ENCODE peak calls at places on chromosome 22, in eight cellular contexts. One of them, this sample, is unnamed.

GRCh38 chr22:26646158-26646557 is 11.2 kb upstream of the MIAT start:
- DNase-seq in spleen: no peak
- DNase-seq in activated CD4-positive, CD25-positive, alpha-beta regulatory T cell treated with anti-CD3 and anti-CD28 coated beads, Interleukin-2, amount 50 U/mL, for 72 hours: no peak
- DNase-seq in non-pigmented ciliary epithelial cell: no peak
- DNase-seq in skeletal muscle cell: no peak
- DNase-seq in cerebellar cortex: no peak
- DNase-seq in substantia nigra: no peak
- DNase-seq in GF-D8: no peak
- DNase-seq in this sample: no peak

GRCh38 chr22:39130152-39130704 is 22.3 kb downstream of the CBX7 start:
- DNase-seq in non-pigmented ciliary epithelial cell: no peak
- DNase-seq in activated CD4-positive, CD25-positive, alpha-beta regulatory T cell treated with anti-CD3 and anti-CD28 coated beads, Interleukin-2, amount 50 U/mL, for 72 hours: no peak
- DNase-seq in GF-D8: no peak
- DNase-seq in spleen: no peak
- DNase-seq in substantia nigra: no peak
- DNase-seq in cerebellar cortex: no peak
- DNase-seq in skeletal muscle cell: no peak
- DNase-seq in this sample: no peak

GRCh38 chr22:32904044-32904443 is 102.5 kb downstream of the TIMP3 start:
- DNase-seq in cerebellar cortex: peak
- DNase-seq in spleen: no peak
- DNase-seq in skeletal muscle cell: no peak
- DNase-seq in non-pigmented ciliary epithelial cell: no peak
- DNase-seq in substantia nigra: no peak
- DNase-seq in activated CD4-positive, CD25-positive, alpha-beta regulatory T cell treated with anti-CD3 and anti-CD28 coated beads, Interleukin-2, amount 50 U/mL, for 72 hours: no peak
- DNase-seq in GF-D8: no peak
- DNase-seq in this sample: peak

GRCh38 chr22:35649026-35649553 is 844 bp downstream of the APOL6 start:
- DNase-seq in activated CD4-positive, CD25-positive, alpha-beta regulatory T cell treated with anti-CD3 and anti-CD28 coated beads, Interleukin-2, amount 50 U/mL, for 72 hours: no peak
- DNase-seq in substantia nigra: no peak
- DNase-seq in GF-D8: no peak
- DNase-seq in non-pigmented ciliary epithelial cell: no peak
- DNase-seq in skeletal muscle cell: no peak
- DNase-seq in spleen: no peak
- DNase-seq in cerebellar cortex: no peak
- DNase-seq in this sample: no peak

GRCh38 chr22:44456661-44457412 is 41.2 kb downstream of the RTL6 start:
- DNase-seq in non-pigmented ciliary epithelial cell: no peak
- DNase-seq in activated CD4-positive, CD25-positive, alpha-beta regulatory T cell treated with anti-CD3 and anti-CD28 coated beads, Interleukin-2, amount 50 U/mL, for 72 hours: no peak
- DNase-seq in skeletal muscle cell: no peak
- DNase-seq in cerebellar cortex: no peak
- DNase-seq in substantia nigra: no peak
- DNase-seq in spleen: peak
- DNase-seq in GF-D8: no peak
- DNase-seq in this sample: no peak

GRCh38 chr22:39317084-39317755 is 2.2 kb downstream of the RPL3 start:
- DNase-seq in skeletal muscle cell: no peak
- DNase-seq in activated CD4-positive, CD25-positive, alpha-beta regulatory T cell treated with anti-CD3 and anti-CD28 coated beads, Interleukin-2, amount 50 U/mL, for 72 hours: no peak
- DNase-seq in spleen: no peak
- DNase-seq in GF-D8: peak
- DNase-seq in non-pigmented ciliary epithelial cell: no peak
- DNase-seq in substantia nigra: no peak
- DNase-seq in cerebellar cortex: no peak
- DNase-seq in this sample: peak

GRCh38 chr22:31944700-31945477 is 554 bp downstream of the YWHAH start:
- DNase-seq in spleen: peak
- DNase-seq in GF-D8: no peak
- DNase-seq in activated CD4-positive, CD25-positive, alpha-beta regulatory T cell treated with anti-CD3 and anti-CD28 coated beads, Interleukin-2, amount 50 U/mL, for 72 hours: no peak
- DNase-seq in non-pigmented ciliary epithelial cell: no peak
- DNase-seq in cerebellar cortex: no peak
- DNase-seq in substantia nigra: no peak
- DNase-seq in skeletal muscle cell: no peak
- DNase-seq in this sample: no peak

GRCh38 chr22:19822301-19823117 is 32.2 kb downstream of the GNB1L start:
- DNase-seq in spleen: no peak
- DNase-seq in non-pigmented ciliary epithelial cell: no peak
- DNase-seq in cerebellar cortex: no peak
- DNase-seq in substantia nigra: no peak
- DNase-seq in activated CD4-positive, CD25-positive, alpha-beta regulatory T cell treated with anti-CD3 and anti-CD28 coated beads, Interleukin-2, amount 50 U/mL, for 72 hours: no peak
- DNase-seq in skeletal muscle cell: no peak
- DNase-seq in GF-D8: no peak
- DNase-seq in this sample: no peak

GRCh38 chr22:26797910-26798309 is 140.5 kb downstream of the MIAT start:
- DNase-seq in spleen: no peak
- DNase-seq in skeletal muscle cell: no peak
- DNase-seq in cerebellar cortex: no peak
- DNase-seq in substantia nigra: no peak
- DNase-seq in non-pigmented ciliary epithelial cell: no peak
- DNase-seq in GF-D8: no peak
- DNase-seq in activated CD4-positive, CD25-positive, alpha-beta regulatory T cell treated with anti-CD3 and anti-CD28 coated beads, Interleukin-2, amount 50 U/mL, for 72 hours: no peak
- DNase-seq in this sample: no peak

GRCh38 chr22:46043816-46044717 is 67.1 kb upstream of the WNT7B start:
- DNase-seq in non-pigmented ciliary epithelial cell: no peak
- DNase-seq in substantia nigra: no peak
- DNase-seq in activated CD4-positive, CD25-positive, alpha-beta regulatory T cell treated with anti-CD3 and anti-CD28 coated beads, Interleukin-2, amount 50 U/mL, for 72 hours: peak
- DNase-seq in spleen: peak
- DNase-seq in skeletal muscle cell: no peak
- DNase-seq in cerebellar cortex: peak
- DNase-seq in GF-D8: no peak
- DNase-seq in this sample: peak

GRCh38 chr22:21865041-21865440 is 2.4 kb downstream of the MAPK1 start:
- DNase-seq in skeletal muscle cell: peak
- DNase-seq in activated CD4-positive, CD25-positive, alpha-beta regulatory T cell treated with anti-CD3 and anti-CD28 coated beads, Interleukin-2, amount 50 U/mL, for 72 hours: no peak
- DNase-seq in GF-D8: no peak
- DNase-seq in cerebellar cortex: peak
- DNase-seq in spleen: no peak
- DNase-seq in substantia nigra: no peak
- DNase-seq in non-pigmented ciliary epithelial cell: peak
- DNase-seq in this sample: peak

GRCh38 chr22:42222140-42222539 is 48.3 kb downstream of the TCF20 start:
- DNase-seq in skeletal muscle cell: no peak
- DNase-seq in cerebellar cortex: no peak
- DNase-seq in spleen: no peak
- DNase-seq in GF-D8: no peak
- DNase-seq in substantia nigra: no peak
- DNase-seq in activated CD4-positive, CD25-positive, alpha-beta regulatory T cell treated with anti-CD3 and anti-CD28 coated beads, Interleukin-2, amount 50 U/mL, for 72 hours: no peak
- DNase-seq in non-pigmented ciliary epithelial cell: no peak
- DNase-seq in this sample: no peak

GRCh38 chr22:19577422-19577966 is 53.3 kb upstream of the CLDN5 start:
- DNase-seq in spleen: no peak
- DNase-seq in cerebellar cortex: no peak
- DNase-seq in skeletal muscle cell: no peak
- DNase-seq in GF-D8: no peak
- DNase-seq in substantia nigra: no peak
- DNase-seq in non-pigmented ciliary epithelial cell: no peak
- DNase-seq in activated CD4-positive, CD25-positive, alpha-beta regulatory T cell treated with anti-CD3 and anti-CD28 coated beads, Interleukin-2, amount 50 U/mL, for 72 hours: no peak
- DNase-seq in this sample: no peak

GRCh38 chr22:19350476-19350859 is 58.9 kb upstream of the CLTCL1 start:
- DNase-seq in skeletal muscle cell: no peak
- DNase-seq in GF-D8: no peak
- DNase-seq in non-pigmented ciliary epithelial cell: no peak
- DNase-seq in spleen: no peak
- DNase-seq in cerebellar cortex: no peak
- DNase-seq in substantia nigra: no peak
- DNase-seq in activated CD4-positive, CD25-positive, alpha-beta regulatory T cell treated with anti-CD3 and anti-CD28 coated beads, Interleukin-2, amount 50 U/mL, for 72 hours: no peak
- DNase-seq in this sample: no peak

GRCh38 chr22:32644252-32645100 is 157.0 kb upstream of the TIMP3 start:
- DNase-seq in spleen: peak
- DNase-seq in cerebellar cortex: no peak
- DNase-seq in activated CD4-positive, CD25-positive, alpha-beta regulatory T cell treated with anti-CD3 and anti-CD28 coated beads, Interleukin-2, amount 50 U/mL, for 72 hours: peak
- DNase-seq in GF-D8: peak
- DNase-seq in non-pigmented ciliary epithelial cell: no peak
- DNase-seq in skeletal muscle cell: no peak
- DNase-seq in substantia nigra: no peak
- DNase-seq in this sample: peak

GRCh38 chr22:23073506-23074229 is 3.3 kb downstream of the GNAZ start:
- DNase-seq in cerebellar cortex: no peak
- DNase-seq in activated CD4-positive, CD25-positive, alpha-beta regulatory T cell treated with anti-CD3 and anti-CD28 coated beads, Interleukin-2, amount 50 U/mL, for 72 hours: no peak
- DNase-seq in skeletal muscle cell: no peak
- DNase-seq in spleen: peak
- DNase-seq in non-pigmented ciliary epithelial cell: no peak
- DNase-seq in GF-D8: no peak
- DNase-seq in substantia nigra: no peak
- DNase-seq in this sample: no peak

GRCh38 chr22:35634981-35635540 is 13.2 kb upstream of the APOL6 start:
- DNase-seq in skeletal muscle cell: no peak
- DNase-seq in cerebellar cortex: no peak
- DNase-seq in substantia nigra: no peak
- DNase-seq in spleen: peak
- DNase-seq in non-pigmented ciliary epithelial cell: no peak
- DNase-seq in activated CD4-positive, CD25-positive, alpha-beta regulatory T cell treated with anti-CD3 and anti-CD28 coated beads, Interleukin-2, amount 50 U/mL, for 72 hours: no peak
- DNase-seq in GF-D8: no peak
- DNase-seq in this sample: no peak

GRCh38 chr22:38754247-38755154 is 1.3 kb downstream of the SUN2 start:
- DNase-seq in activated CD4-positive, CD25-positive, alpha-beta regulatory T cell treated with anti-CD3 and anti-CD28 coated beads, Interleukin-2, amount 50 U/mL, for 72 hours: no peak
- DNase-seq in GF-D8: peak
- DNase-seq in spleen: no peak
- DNase-seq in skeletal muscle cell: no peak
- DNase-seq in substantia nigra: no peak
- DNase-seq in non-pigmented ciliary epithelial cell: no peak
- DNase-seq in cerebellar cortex: peak
- DNase-seq in this sample: peak

GRCh38 chr22:38869663-38870062 is 2.4 kb downstream of the CBX6 start:
- DNase-seq in skeletal muscle cell: no peak
- DNase-seq in activated CD4-positive, CD25-positive, alpha-beta regulatory T cell treated with anti-CD3 and anti-CD28 coated beads, Interleukin-2, amount 50 U/mL, for 72 hours: no peak
- DNase-seq in non-pigmented ciliary epithelial cell: no peak
- DNase-seq in substantia nigra: no peak
- DNase-seq in spleen: no peak
- DNase-seq in cerebellar cortex: no peak
- DNase-seq in GF-D8: no peak
- DNase-seq in this sample: no peak

GRCh38 chr22:50733521-50734342 is 4.3 kb upstream of the ACR start:
- DNase-seq in skeletal muscle cell: no peak
- DNase-seq in activated CD4-positive, CD25-positive, alpha-beta regulatory T cell treated with anti-CD3 and anti-CD28 coated beads, Interleukin-2, amount 50 U/mL, for 72 hours: peak
- DNase-seq in non-pigmented ciliary epithelial cell: no peak
- DNase-seq in substantia nigra: peak
- DNase-seq in spleen: peak
- DNase-seq in GF-D8: no peak
- DNase-seq in cerebellar cortex: peak
- DNase-seq in this sample: peak

GRCh38 chr22:44368611-44369010 is 55.9 kb upstream of the SHISAL1 start:
- DNase-seq in cerebellar cortex: no peak
- DNase-seq in spleen: peak
- DNase-seq in skeletal muscle cell: no peak
- DNase-seq in substantia nigra: no peak
- DNase-seq in GF-D8: no peak
- DNase-seq in activated CD4-positive, CD25-positive, alpha-beta regulatory T cell treated with anti-CD3 and anti-CD28 coated beads, Interleukin-2, amount 50 U/mL, for 72 hours: no peak
- DNase-seq in non-pigmented ciliary epithelial cell: no peak
- DNase-seq in this sample: no peak

GRCh38 chr22:42305967-42306366 is 35.5 kb upstream of the TCF20 start:
- DNase-seq in skeletal muscle cell: no peak
- DNase-seq in spleen: no peak
- DNase-seq in GF-D8: no peak
- DNase-seq in substantia nigra: no peak
- DNase-seq in non-pigmented ciliary epithelial cell: no peak
- DNase-seq in activated CD4-positive, CD25-positive, alpha-beta regulatory T cell treated with anti-CD3 and anti-CD28 coated beads, Interleukin-2, amount 50 U/mL, for 72 hours: no peak
- DNase-seq in cerebellar cortex: no peak
- DNase-seq in this sample: no peak

GRCh38 chr22:22461583-22461982 is 47.0 kb downstream of the ZNF280B start:
- DNase-seq in skeletal muscle cell: no peak
- DNase-seq in substantia nigra: no peak
- DNase-seq in spleen: no peak
- DNase-seq in GF-D8: no peak
- DNase-seq in non-pigmented ciliary epithelial cell: no peak
- DNase-seq in activated CD4-positive, CD25-positive, alpha-beta regulatory T cell treated with anti-CD3 and anti-CD28 coated beads, Interleukin-2, amount 50 U/mL, for 72 hours: no peak
- DNase-seq in cerebellar cortex: no peak
- DNase-seq in this sample: no peak

GRCh38 chr22:40498454-40499186 is 128.2 kb downstream of the SGSM3 start:
- DNase-seq in substantia nigra: no peak
- DNase-seq in cerebellar cortex: no peak
- DNase-seq in GF-D8: no peak
- DNase-seq in activated CD4-positive, CD25-positive, alpha-beta regulatory T cell treated with anti-CD3 and anti-CD28 coated beads, Interleukin-2, amount 50 U/mL, for 72 hours: no peak
- DNase-seq in skeletal muscle cell: peak
- DNase-seq in spleen: no peak
- DNase-seq in non-pigmented ciliary epithelial cell: peak
- DNase-seq in this sample: peak

GRCh38 chr22:31829505-31829904 is 75.7 kb downstream of the DEPDC5 start:
- DNase-seq in GF-D8: no peak
- DNase-seq in spleen: no peak
- DNase-seq in activated CD4-positive, CD25-positive, alpha-beta regulatory T cell treated with anti-CD3 and anti-CD28 coated beads, Interleukin-2, amount 50 U/mL, for 72 hours: peak
- DNase-seq in non-pigmented ciliary epithelial cell: peak
- DNase-seq in substantia nigra: no peak
- DNase-seq in skeletal muscle cell: peak
- DNase-seq in cerebellar cortex: no peak
- DNase-seq in this sample: peak

GRCh38 chr22:44369916-44370804 is 57.4 kb upstream of the SHISAL1 start:
- DNase-seq in cerebellar cortex: no peak
- DNase-seq in spleen: peak
- DNase-seq in skeletal muscle cell: no peak
- DNase-seq in GF-D8: no peak
- DNase-seq in non-pigmented ciliary epithelial cell: no peak
- DNase-seq in activated CD4-positive, CD25-positive, alpha-beta regulatory T cell treated with anti-CD3 and anti-CD28 coated beads, Interleukin-2, amount 50 U/mL, for 72 hours: no peak
- DNase-seq in substantia nigra: no peak
- DNase-seq in this sample: no peak

GRCh38 chr22:39097098-39098020 is at the start of gene APOBEC3H:
- DNase-seq in spleen: no peak
- DNase-seq in GF-D8: no peak
- DNase-seq in non-pigmented ciliary epithelial cell: no peak
- DNase-seq in skeletal muscle cell: no peak
- DNase-seq in cerebellar cortex: peak
- DNase-seq in substantia nigra: no peak
- DNase-seq in activated CD4-positive, CD25-positive, alpha-beta regulatory T cell treated with anti-CD3 and anti-CD28 coated beads, Interleukin-2, amount 50 U/mL, for 72 hours: peak
- DNase-seq in this sample: peak

GRCh38 chr22:21443735-21444421 is 23.3 kb upstream of the TMEM191C start:
- DNase-seq in activated CD4-positive, CD25-positive, alpha-beta regulatory T cell treated with anti-CD3 and anti-CD28 coated beads, Interleukin-2, amount 50 U/mL, for 72 hours: peak
- DNase-seq in skeletal muscle cell: no peak
- DNase-seq in substantia nigra: no peak
- DNase-seq in non-pigmented ciliary epithelial cell: no peak
- DNase-seq in spleen: peak
- DNase-seq in cerebellar cortex: no peak
- DNase-seq in GF-D8: no peak
- DNase-seq in this sample: no peak

GRCh38 chr22:49642331-49642730 is 185.3 kb downstream of the BRD1 start:
- DNase-seq in activated CD4-positive, CD25-positive, alpha-beta regulatory T cell treated with anti-CD3 and anti-CD28 coated beads, Interleukin-2, amount 50 U/mL, for 72 hours: no peak
- DNase-seq in GF-D8: no peak
- DNase-seq in cerebellar cortex: no peak
- DNase-seq in spleen: no peak
- DNase-seq in skeletal muscle cell: no peak
- DNase-seq in non-pigmented ciliary epithelial cell: no peak
- DNase-seq in substantia nigra: no peak
- DNase-seq in this sample: no peak

GRCh38 chr22:42803454-42803853 is 53.6 kb downstream of the ARFGAP3 start:
- DNase-seq in activated CD4-positive, CD25-positive, alpha-beta regulatory T cell treated with anti-CD3 and anti-CD28 coated beads, Interleukin-2, amount 50 U/mL, for 72 hours: no peak
- DNase-seq in skeletal muscle cell: no peak
- DNase-seq in cerebellar cortex: no peak
- DNase-seq in non-pigmented ciliary epithelial cell: no peak
- DNase-seq in GF-D8: no peak
- DNase-seq in spleen: no peak
- DNase-seq in substantia nigra: no peak
- DNase-seq in this sample: no peak

GRCh38 chr22:47826016-47826415 is 1063.6 kb downstream of the TBC1D22A start:
- DNase-seq in skeletal muscle cell: no peak
- DNase-seq in substantia nigra: no peak
- DNase-seq in non-pigmented ciliary epithelial cell: no peak
- DNase-seq in spleen: no peak
- DNase-seq in cerebellar cortex: no peak
- DNase-seq in activated CD4-positive, CD25-positive, alpha-beta regulatory T cell treated with anti-CD3 and anti-CD28 coated beads, Interleukin-2, amount 50 U/mL, for 72 hours: no peak
- DNase-seq in GF-D8: no peak
- DNase-seq in this sample: no peak

GRCh38 chr22:49586873-49587272 is 240.8 kb downstream of the BRD1 start:
- DNase-seq in GF-D8: no peak
- DNase-seq in activated CD4-positive, CD25-positive, alpha-beta regulatory T cell treated with anti-CD3 and anti-CD28 coated beads, Interleukin-2, amount 50 U/mL, for 72 hours: no peak
- DNase-seq in non-pigmented ciliary epithelial cell: no peak
- DNase-seq in substantia nigra: no peak
- DNase-seq in skeletal muscle cell: no peak
- DNase-seq in spleen: peak
- DNase-seq in cerebellar cortex: peak
- DNase-seq in this sample: no peak

GRCh38 chr22:27420186-27420816 is 381.3 kb downstream of the MN1 start:
- DNase-seq in skeletal muscle cell: no peak
- DNase-seq in spleen: peak
- DNase-seq in GF-D8: no peak
- DNase-seq in substantia nigra: no peak
- DNase-seq in non-pigmented ciliary epithelial cell: no peak
- DNase-seq in activated CD4-positive, CD25-positive, alpha-beta regulatory T cell treated with anti-CD3 and anti-CD28 coated beads, Interleukin-2, amount 50 U/mL, for 72 hours: no peak
- DNase-seq in cerebellar cortex: no peak
- DNase-seq in this sample: no peak

GRCh38 chr22:49406879-49407587 is 420.6 kb downstream of the BRD1 start:
- DNase-seq in GF-D8: no peak
- DNase-seq in spleen: no peak
- DNase-seq in non-pigmented ciliary epithelial cell: no peak
- DNase-seq in skeletal muscle cell: no peak
- DNase-seq in cerebellar cortex: no peak
- DNase-seq in substantia nigra: no peak
- DNase-seq in activated CD4-positive, CD25-positive, alpha-beta regulatory T cell treated with anti-CD3 and anti-CD28 coated beads, Interleukin-2, amount 50 U/mL, for 72 hours: no peak
- DNase-seq in this sample: no peak

This sample was measured in astrocyte of the hippocampus.